ENCODE peak calls at places on chromosomes 4 and X, in seven cellular contexts. G is upper lobe of right lung, P is foreskin fibroblast, K is colonic mucosa, F is DND-41, C is left ventricle myocardium inferior, A is HFF-Myc. I is an unnamed sample.

GRCh38 chrX:11351375-11352295 is 58.4 kb downstream of the AMELX start:
- DNase-seq in G (no peak), P (peak; percentile 64), K (peak; percentile 27), F (no peak), C (peak; percentile 63), A (peak; percentile 25), I (peak; percentile 85)

GRCh38 chr4:147425019-147425418 is 55.9 kb upstream of the EDNRA start:
- DNase-seq in G (no peak), P (no peak), K (no peak), F (no peak), C (no peak), A (no peak), I (no peak)

GRCh38 chr4:177680308-177680707 is 238.1 kb upstream of the AGA start:
- DNase-seq in G (no peak), P (no peak), K (no peak), F (no peak), C (no peak), A (no peak), I (no peak)

GRCh38 chrX:4710618-4711433 is 997.4 kb upstream of the PRKX start:
- DNase-seq in G (no peak), P (no peak), K (no peak), F (no peak), C (no peak), A (no peak), I (no peak)

GRCh38 chr4:84547211-84547610 is 35.7 kb upstream of the CDS1 start:
- DNase-seq in G (no peak), P (no peak), K (no peak), F (no peak), C (no peak), A (no peak), I (no peak)

GRCh38 chr4:20904966-20905365 is 204.7 kb downstream of the PACRGL start:
- DNase-seq in G (no peak), P (no peak), K (no peak), F (no peak), C (no peak), A (no peak), I (no peak)

GRCh38 chrX:120677017-120677652 is 47.3 kb upstream of the C1GALT1C1 start:
- DNase-seq in G (no peak), P (no peak), K (no peak), F (no peak), C (no peak), A (no peak), I (no peak)

GRCh38 chr4:93834371-93835066 is 6.0 kb downstream of the ATOH1 start:
- DNase-seq in G (no peak), P (no peak), K (no peak), F (no peak), C (no peak), A (no peak), I (no peak)

GRCh38 chrX:119041175-119041574 is 31.6 kb upstream of the CT47C1 start:
- DNase-seq in G (no peak), P (peak; percentile 85), K (peak; percentile 51), F (no peak), C (peak; percentile 31), A (peak; percentile 33), I (peak; percentile 75)

GRCh38 chr4:47383829-47384427 is 79.6 kb downstream of the COMMD8 start:
- DNase-seq in G (no peak), P (peak; percentile 2), K (no peak), F (no peak), C (no peak), A (peak; percentile 2), I (no peak)

GRCh38 chr4:133146574-133147198 is 2.4 kb upstream of the PCDH10 start:
- DNase-seq in G (no peak), P (no peak), K (no peak), F (peak; percentile 45), C (no peak), A (no peak), I (peak; percentile 53)

GRCh38 chr4:152364883-152365282 is 171.0 kb downstream of the FBXW7 start:
- DNase-seq in G (no peak), P (no peak), K (no peak), F (no peak), C (no peak), A (no peak), I (no peak)

GRCh38 chr4:121148621-121149020 is 15.5 kb downstream of the TNIP3 start:
- DNase-seq in G (no peak), P (no peak), K (no peak), F (no peak), C (no peak), A (no peak), I (no peak)

GRCh38 chrX:78321809-78322208 is 5.6 kb downstream of the CYSLTR1 start:
- DNase-seq in G (no peak), P (no peak), K (peak; percentile 39), F (peak; percentile 82), C (peak; percentile 14), A (no peak), I (no peak)

GRCh38 chr4:171876636-171877035 is 63.4 kb downstream of the GALNTL6 start:
- DNase-seq in G (no peak), P (peak; percentile 6), K (no peak), F (no peak), C (no peak), A (no peak), I (no peak)

GRCh38 chr4:53186714-53187358 is 179.0 kb downstream of the SCFD2 start:
- DNase-seq in G (no peak), P (no peak), K (no peak), F (no peak), C (no peak), A (no peak), I (no peak)
- H3K4me3 ChIP-seq in G (no peak overlapping the region), P (no peak overlapping the region), K (no peak overlapping the region), F (no peak overlapping the region), C (no peak overlapping the region), A (no peak overlapping the region), I (no peak overlapping the region)

GRCh38 chr4:108454227-108454626 is 166.1 kb upstream of the RPL34 start:
- DNase-seq in G (no peak), P (no peak), K (no peak), F (no peak), C (no peak), A (no peak), I (no peak)
- H3K4me3 ChIP-seq in G (no peak overlapping the region), P (no peak overlapping the region), K (no peak overlapping the region), F (no peak overlapping the region), C (no peak overlapping the region), A (no peak overlapping the region), I (no peak overlapping the region)

GRCh38 chr4:113148925-113149324 is 99.5 kb downstream of the ANK2 start:
- DNase-seq in G (no peak), P (no peak), K (no peak), F (no peak), C (no peak), A (no peak), I (no peak)

GRCh38 chr4:113145519-113146291 is 96.3 kb downstream of the ANK2 start:
- DNase-seq in G (no peak), P (no peak), K (no peak), F (no peak), C (peak; percentile 24), A (no peak), I (no peak)

GRCh38 chr4:113145147-113145518 is 95.7 kb downstream of the ANK2 start:
- DNase-seq in G (no peak), P (no peak), K (no peak), F (no peak), C (no peak), A (no peak), I (no peak)

GRCh38 chr4:113146876-113147358 is 97.5 kb downstream of the ANK2 start:
- DNase-seq in G (no peak), P (no peak), K (no peak), F (peak; percentile 30), C (no peak), A (no peak), I (no peak)

GRCh38 chr4:113147498-113148231 is 98.2 kb downstream of the ANK2 start:
- DNase-seq in G (no peak), P (no peak), K (no peak), F (no peak), C (no peak), A (no peak), I (no peak)
- H3K4me3 ChIP-seq in G (no peak overlapping the region), P (peak overlapping the region; percentile 27), K (peak overlapping the region; percentile 27), F (no peak overlapping the region), C (peak overlapping the region; percentile 64), A (no peak overlapping the region), I (no peak overlapping the region)

GRCh38 chrX:40578039-40578438 is 2.7 kb upstream of the ATP6AP2 start:
- DNase-seq in G (no peak), P (no peak), K (no peak), F (no peak), C (no peak), A (no peak), I (no peak)
- H3K4me3 ChIP-seq in G (no peak overlapping the region), P (no peak overlapping the region), K (no peak overlapping the region), F (no peak overlapping the region), C (no peak overlapping the region), A (no peak overlapping the region), I (no peak overlapping the region)

DNA sequence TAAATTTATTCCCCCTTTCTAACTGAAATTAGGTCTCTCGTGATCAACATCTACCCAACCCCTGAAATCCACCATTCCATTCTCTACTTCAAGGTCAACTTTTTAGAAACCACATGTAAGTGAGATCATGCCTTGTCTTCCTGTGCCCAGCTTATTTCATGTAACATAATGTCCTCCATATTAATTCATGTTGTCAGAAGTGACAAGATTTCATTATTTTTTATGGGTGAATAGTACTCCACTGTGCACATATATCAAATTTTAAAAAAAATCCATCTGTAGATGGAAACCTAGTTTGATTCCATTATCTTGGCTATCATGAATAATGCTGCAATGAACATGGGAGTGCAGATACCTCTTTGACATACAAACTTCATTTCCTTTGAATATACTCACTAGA is 1.5 kb downstream of the PPID start:
- DNase-seq in G (no peak), P (no peak), K (no peak), F (no peak), C (no peak), A (no peak), I (no peak)
- H3K4me3 ChIP-seq in G (no peak overlapping the region), P (no peak overlapping the region), K (no peak overlapping the region), F (peak overlapping the region; percentile 88), C (peak overlapping the region; percentile 97), A (peak overlapping the region; percentile 93), I (no peak overlapping the region)

I was measured in brain microvascular endothelial cell.